ENCODE peak calls at places on chromosomes 1 and 21, in eight cellular contexts. S, B, Y, C, K, N, P and E are unnamed samples.

GRCh38 chr1:16013220-16013907 is 4.5 kb downstream of the HSPB7 start:
- DNase-seq in K (peak; percentile 36), S (peak; percentile 48), N (peak; percentile 70), Y (no peak), B (no peak), P (peak; percentile 79), C (peak; percentile 91), E (peak; percentile 56)

GRCh38 chr1:68571499-68571898 is 74.6 kb upstream of the DEPDC1 start:
- DNase-seq in S (peak; percentile 16), C (no peak), K (peak; percentile 6), B (no peak), N (peak; percentile 23), Y (no peak), P (peak; percentile 38), E (no peak)

GRCh38 chr1:41282679-41283317 is 40.7 kb upstream of the SCMH1 start:
- DNase-seq in N (peak; percentile 28), P (peak; percentile 41), B (no peak), Y (no peak), S (peak; percentile 15), C (peak; percentile 22), K (peak; percentile 48), E (no peak)

GRCh38 chr21:35540950-35541632 is 492.0 kb upstream of the RUNX1 start:
- DNase-seq in C (no peak), K (no peak), N (no peak), Y (no peak), B (no peak), S (no peak), P (peak; percentile 26), E (peak; percentile 95)

GRCh38 chr1:172971241-172971640 is 79.5 kb downstream of the TNFSF18 start:
- DNase-seq in S (no peak), C (no peak), N (no peak), B (no peak), Y (no peak), P (no peak), K (no peak), E (no peak)

GRCh38 chr1:147247656-147248238 is 5.3 kb downstream of the CHD1L start:
- DNase-seq in N (no peak), C (no peak), Y (no peak), B (no peak), S (no peak), K (no peak), P (peak; percentile 23), E (no peak)

GRCh38 chr1:238677567-238677966 is 708.8 kb upstream of the CHRM3 start:
- DNase-seq in C (no peak), B (no peak), Y (no peak), P (peak; percentile 30), N (peak; percentile 70), S (peak; percentile 43), K (peak; percentile 46), E (peak; percentile 24)

GRCh38 chr1:92544756-92545165 is 58.0 kb upstream of the GFI1 start:
- DNase-seq in Y (no peak), K (no peak), P (no peak), S (no peak), B (no peak), N (no peak), C (no peak), E (no peak)

GRCh38 chr1:119442756-119443155 is 27.8 kb downstream of the HSD3B2 start:
- DNase-seq in N (no peak), K (no peak), B (no peak), P (no peak), S (no peak), C (no peak), Y (no peak), E (no peak)

GRCh38 chr1:87284456-87285240 is 44.0 kb upstream of the LMO4 start:
- DNase-seq in C (no peak), B (no peak), Y (no peak), P (no peak), K (no peak), S (no peak), N (no peak), E (no peak)

GRCh38 chr1:70333245-70333644 is 21.3 kb downstream of the ANKRD13C start:
- DNase-seq in P (no peak), K (no peak), Y (no peak), N (no peak), B (no peak), C (no peak), S (no peak), E (no peak)

GRCh38 chr21:18801468-18801867 is 397.9 kb upstream of the TMPRSS15 start:
- DNase-seq in S (no peak), N (no peak), P (peak; percentile 1), B (no peak), Y (no peak), C (no peak), K (peak; percentile 71), E (no peak)

GRCh38 chr1:233722212-233722979 is 108.5 kb downstream of the KCNK1 start:
- DNase-seq in S (no peak), N (no peak), K (no peak), C (no peak), B (no peak), P (no peak), Y (no peak), E (no peak)

DNA sequence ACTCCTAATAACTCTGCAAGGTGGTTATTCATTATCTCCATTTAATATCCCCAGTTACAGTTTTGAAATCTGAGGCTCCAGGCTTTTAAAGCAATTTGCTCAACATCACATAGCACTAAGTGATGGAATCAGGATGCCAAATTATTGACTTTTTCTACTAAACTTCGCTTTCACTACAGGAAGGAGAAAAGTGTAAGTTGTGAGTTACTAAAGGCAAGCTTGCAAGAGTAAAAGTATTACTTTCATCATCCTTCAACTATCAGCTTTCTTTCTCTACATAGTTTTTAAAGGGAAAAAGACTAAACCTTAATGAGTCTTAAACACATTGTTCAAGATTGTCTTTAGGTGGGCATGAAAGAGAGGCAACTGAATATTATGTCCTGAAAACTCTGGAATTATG is 1.8 kb downstream of the OSBPL9 start:
- DNase-seq in Y (no peak), P (no peak), N (no peak), K (no peak), C (no peak), S (no peak), B (no peak), E (no peak)
- H3K4me3 ChIP-seq in Y (no peak overlapping the region), P (no peak overlapping the region), N (peak overlapping the region; percentile 98), K (peak overlapping the region; percentile 98), C (peak overlapping the region; percentile 88), S (no peak overlapping the region), B (no peak overlapping the region), E (no peak overlapping the region)

GRCh38 chr1:201925961-201926585 is 20.3 kb downstream of the LMOD1 start:
- DNase-seq in N (peak; percentile 28), S (peak; percentile 72), C (peak; percentile 27), Y (no peak), B (no peak), K (no peak), P (peak; percentile 44), E (no peak)
- TF ChIP-seq CTCF in N (no peak), S (no peak), C (no peak), Y (no peak), B (no peak), K (no peak), P (no peak), E (no peak)

DNA sequence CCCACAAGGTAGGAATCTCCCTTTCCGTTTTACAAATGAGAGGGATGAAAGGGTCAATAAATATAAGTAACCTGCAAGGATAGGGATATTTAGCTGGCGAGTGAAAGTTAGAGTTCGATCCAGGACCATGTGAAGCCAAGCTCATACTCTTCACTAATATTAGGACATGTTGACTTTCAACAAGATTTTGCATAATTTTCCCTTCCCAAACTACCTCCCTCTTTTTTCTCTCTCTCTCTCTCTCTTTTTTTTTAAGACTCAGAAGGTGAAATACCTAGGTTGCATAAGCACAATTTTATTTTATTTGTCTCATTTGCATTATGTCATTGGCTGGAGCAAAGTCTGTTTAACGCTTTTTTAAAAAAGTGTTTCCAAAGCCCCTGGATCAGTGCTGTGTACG is 8.1 kb upstream of the MT1HL1 start:
- DNase-seq in Y (no peak), S (no peak), P (no peak), B (no peak), N (no peak), K (no peak), C (no peak), E (no peak)
- H3K4me3 ChIP-seq in Y (no peak overlapping the region), S (no peak overlapping the region), P (no peak overlapping the region), B (no peak overlapping the region), N (no peak overlapping the region), K (no peak overlapping the region), C (no peak overlapping the region), E (no peak overlapping the region)

DNA sequence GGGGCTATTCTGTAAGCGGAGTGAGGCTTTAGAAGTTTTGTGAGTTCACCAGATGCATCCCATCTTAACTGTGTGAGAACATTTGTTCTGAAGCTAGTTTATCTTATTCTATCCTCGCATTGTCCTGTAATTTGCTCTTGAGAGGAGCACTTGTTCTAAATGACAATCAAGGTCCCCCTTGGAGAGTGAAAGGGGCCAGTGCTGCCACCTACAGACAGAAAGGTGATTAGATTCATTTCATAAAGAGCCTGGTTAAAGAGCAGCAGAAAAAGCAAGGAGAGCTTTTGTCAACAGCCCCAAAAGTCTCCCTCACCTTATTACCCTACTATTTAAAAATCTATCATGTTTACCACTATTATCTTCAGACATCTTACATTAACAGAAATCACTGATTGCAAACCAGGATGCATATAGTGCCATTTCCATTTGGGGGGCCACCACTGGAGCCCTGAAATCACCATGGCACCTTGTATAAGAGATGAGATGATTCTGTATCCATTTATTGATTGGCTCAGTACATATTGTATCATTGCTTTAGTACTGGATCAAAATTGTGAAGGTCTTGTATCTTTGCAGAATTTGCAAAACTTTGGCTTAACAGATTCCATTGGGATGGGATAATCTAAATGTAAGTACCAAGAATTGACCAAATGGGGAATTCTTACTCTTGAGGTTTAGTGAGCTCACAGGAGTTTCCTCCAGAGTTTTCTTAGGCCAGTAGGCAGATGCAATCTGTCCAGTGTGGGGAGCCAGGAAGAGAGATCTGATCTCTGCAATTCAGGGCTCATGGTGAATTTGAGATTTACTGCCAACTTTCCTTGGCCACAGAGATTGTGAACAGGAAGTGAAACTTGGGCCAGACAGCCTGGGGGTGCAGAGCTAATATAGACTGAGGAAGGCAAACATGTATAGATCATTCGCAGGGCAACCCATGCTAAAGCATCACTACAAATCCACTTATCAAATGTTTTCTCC is 64.3 kb upstream of the TRABD2B start:
- DNase-seq in K (peak; percentile 78), S (peak; percentile 55), B (peak; percentile 51), N (peak; percentile 53), Y (no peak), C (peak; percentile 26), P (peak; percentile 71), E (peak; percentile 38)
- TF ChIP-seq CTCF in K (peak; percentile 81), S (peak; percentile 64), B (peak; percentile 37), N (peak; percentile 63), Y (peak; percentile 65), C (peak; percentile 66), P (peak; percentile 75), E (peak; percentile 71)

DNA sequence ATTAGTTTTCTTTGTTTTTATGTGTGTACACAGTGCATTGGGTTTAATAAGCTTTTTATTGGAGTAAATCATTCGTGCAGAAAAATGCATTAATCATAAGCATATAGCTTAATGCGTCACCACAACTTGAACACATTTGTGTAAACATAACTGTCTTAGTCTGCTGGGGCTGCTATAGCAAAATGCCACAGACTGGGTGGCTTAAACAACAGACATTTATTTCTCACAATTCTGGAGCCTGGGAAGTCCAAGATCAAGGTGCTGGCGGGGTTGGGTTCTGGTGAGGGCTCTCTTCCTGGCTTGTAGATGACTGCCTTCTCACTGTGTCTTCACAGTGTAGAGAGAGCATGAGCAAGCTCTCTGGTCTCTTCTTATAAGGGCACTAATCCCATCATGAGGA is 17.6 kb upstream of the SLC6A9 start:
- DNase-seq in P (peak; percentile 43), S (peak; percentile 64), K (peak; percentile 91), N (peak; percentile 39), C (no peak), B (no peak), Y (no peak), E (no peak)
- H3K4me3 ChIP-seq in P (no peak overlapping the region), S (peak overlapping the region; percentile 12), K (peak overlapping the region; percentile 51), N (no peak overlapping the region), C (no peak overlapping the region), B (no peak overlapping the region), Y (no peak overlapping the region), E (no peak overlapping the region)

GRCh38 chr1:9721606-9722377 is 70.3 kb downstream of the PIK3CD start:
- DNase-seq in N (peak; percentile 5), C (no peak), K (peak; percentile 32), B (no peak), P (peak; percentile 32), S (peak; percentile 14), Y (no peak), E (no peak)
- TF ChIP-seq CTCF in N (peak; percentile 61), C (peak; percentile 25), K (peak; percentile 71), B (peak; percentile 8), P (peak; percentile 66), S (peak; percentile 57), Y (peak; percentile 61), E (peak; percentile 42)